ENCODE peak calls at places on chromosome 17, in four cellular contexts. One of them, this sample, is unnamed.

GRCh38 chr17:27907976-27908558 is 14.9 kb upstream of the LYRM9 start:
- DNase-seq in GM23338: no peak
- DNase-seq in mesenchymal stem cell: no peak
- DNase-seq in ovary: no peak
- DNase-seq in this sample: no peak

GRCh38 chr17:48550313-48551205 is 5.7 kb upstream of the HOXB2 start:
- DNase-seq in ovary: no peak
- DNase-seq in mesenchymal stem cell: peak
- DNase-seq in GM23338: peak
- DNase-seq in this sample: no peak

GRCh38 chr17:55305321-55306087 is 40.7 kb downstream of the HLF start:
- DNase-seq in ovary: no peak
- DNase-seq in mesenchymal stem cell: no peak
- DNase-seq in GM23338: peak
- DNase-seq in this sample: no peak

GRCh38 chr17:57783338-57783742 is 38.2 kb upstream of the CCDC182 start:
- DNase-seq in mesenchymal stem cell: peak
- DNase-seq in GM23338: peak
- DNase-seq in ovary: peak
- DNase-seq in this sample: peak

GRCh38 chr17:57723427-57724037 is 21.6 kb downstream of the CCDC182 start:
- DNase-seq in mesenchymal stem cell: no peak
- DNase-seq in ovary: no peak
- DNase-seq in GM23338: no peak
- DNase-seq in this sample: no peak

GRCh38 chr17:74115586-74115985 is 87.9 kb upstream of the RPL38 start:
- DNase-seq in GM23338: no peak
- DNase-seq in ovary: no peak
- DNase-seq in mesenchymal stem cell: no peak
- DNase-seq in this sample: no peak

GRCh38 chr17:17420035-17420434 is 56.8 kb upstream of the MED9 start:
- DNase-seq in mesenchymal stem cell: no peak
- DNase-seq in GM23338: no peak
- DNase-seq in ovary: no peak
- DNase-seq in this sample: no peak

GRCh38 chr17:59346876-59347407 is 15.5 kb downstream of the YPEL2 start:
- DNase-seq in ovary: no peak
- DNase-seq in mesenchymal stem cell: no peak
- DNase-seq in GM23338: no peak
- DNase-seq in this sample: no peak

GRCh38 chr17:27559506-27559931 is 71.5 kb upstream of the LGALS9 start:
- DNase-seq in mesenchymal stem cell: peak
- DNase-seq in ovary: peak
- DNase-seq in GM23338: no peak
- DNase-seq in this sample: peak

GRCh38 chr17:61475726-61476125 is 23.5 kb downstream of the TBX4 start:
- DNase-seq in mesenchymal stem cell: peak
- DNase-seq in GM23338: no peak
- DNase-seq in ovary: no peak
- DNase-seq in this sample: no peak

GRCh38 chr17:49967621-49968379 is 1.2 kb upstream of the DLX4 start:
- DNase-seq in mesenchymal stem cell: no peak
- DNase-seq in ovary: no peak
- DNase-seq in GM23338: no peak
- DNase-seq in this sample: no peak

GRCh38 chr17:4947411-4948165 is 742 bp downstream of the PFN1 start:
- DNase-seq in GM23338: peak
- DNase-seq in ovary: peak
- DNase-seq in mesenchymal stem cell: peak
- DNase-seq in this sample: peak

GRCh38 chr17:76276461-76277299 is 11.5 kb downstream of the UBALD2 start:
- DNase-seq in GM23338: no peak
- DNase-seq in ovary: no peak
- DNase-seq in mesenchymal stem cell: peak
- DNase-seq in this sample: no peak

GRCh38 chr17:7484067-7484963 is at the start of gene POLR2A:
- DNase-seq in GM23338: peak
- DNase-seq in mesenchymal stem cell: peak
- DNase-seq in ovary: peak
- DNase-seq in this sample: peak
- H3K27ac ChIP-seq in GM23338: peak
- H3K27ac ChIP-seq in mesenchymal stem cell: peak
- H3K27ac ChIP-seq in ovary: peak
- H3K27ac ChIP-seq in this sample: peak

GRCh38 chr17:35023538-35023937 is 40.0 kb downstream of the RFFL start:
- DNase-seq in mesenchymal stem cell: peak
- DNase-seq in ovary: no peak
- DNase-seq in GM23338: no peak
- DNase-seq in this sample: no peak
- H3K4me3 ChIP-seq in mesenchymal stem cell: no peak
- H3K4me3 ChIP-seq in ovary: no peak
- H3K4me3 ChIP-seq in GM23338: no peak
- H3K4me3 ChIP-seq in this sample: no peak

DNA sequence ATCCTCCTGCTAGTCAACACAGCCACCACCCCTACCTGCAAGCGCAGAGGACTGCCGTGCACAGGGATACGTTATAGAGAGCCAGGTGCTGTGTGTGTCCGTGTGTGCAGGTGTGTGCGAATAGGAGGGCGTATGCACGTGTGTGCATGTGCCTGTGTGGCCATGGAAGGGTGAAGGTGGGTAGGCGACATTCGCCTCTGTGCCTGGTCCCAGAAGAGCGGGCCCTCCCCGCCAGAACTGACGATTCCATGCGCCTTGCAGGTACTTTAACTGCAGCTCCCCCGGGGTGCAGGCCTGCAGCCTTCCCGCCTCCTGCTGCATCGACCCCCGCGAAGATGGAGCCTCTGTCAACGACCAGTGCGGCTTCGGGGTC is 8.7 kb downstream of the PDE6G start:
- DNase-seq in mesenchymal stem cell: no peak
- DNase-seq in ovary: no peak
- DNase-seq in GM23338: no peak
- DNase-seq in this sample: no peak
- H3K27ac ChIP-seq in mesenchymal stem cell: no peak
- H3K27ac ChIP-seq in ovary: no peak
- H3K27ac ChIP-seq in GM23338: no peak
- H3K27ac ChIP-seq in this sample: no peak

GRCh38 chr17:18920911-18921441 is 31.0 kb upstream of the SLC5A10 start:
- DNase-seq in GM23338: no peak
- DNase-seq in mesenchymal stem cell: peak
- DNase-seq in ovary: no peak
- DNase-seq in this sample: no peak

GRCh38 chr17:18921485-18921884 is 30.5 kb upstream of the SLC5A10 start:
- DNase-seq in mesenchymal stem cell: no peak
- DNase-seq in ovary: no peak
- DNase-seq in GM23338: no peak
- DNase-seq in this sample: no peak

GRCh38 chr17:18917506-18918032 is 34.4 kb upstream of the SLC5A10 start:
- DNase-seq in ovary: no peak
- DNase-seq in GM23338: no peak
- DNase-seq in mesenchymal stem cell: no peak
- DNase-seq in this sample: no peak

GRCh38 chr17:18921912-18922451 is 30.0 kb upstream of the SLC5A10 start:
- DNase-seq in ovary: peak
- DNase-seq in GM23338: no peak
- DNase-seq in mesenchymal stem cell: no peak
- DNase-seq in this sample: peak

DNA sequence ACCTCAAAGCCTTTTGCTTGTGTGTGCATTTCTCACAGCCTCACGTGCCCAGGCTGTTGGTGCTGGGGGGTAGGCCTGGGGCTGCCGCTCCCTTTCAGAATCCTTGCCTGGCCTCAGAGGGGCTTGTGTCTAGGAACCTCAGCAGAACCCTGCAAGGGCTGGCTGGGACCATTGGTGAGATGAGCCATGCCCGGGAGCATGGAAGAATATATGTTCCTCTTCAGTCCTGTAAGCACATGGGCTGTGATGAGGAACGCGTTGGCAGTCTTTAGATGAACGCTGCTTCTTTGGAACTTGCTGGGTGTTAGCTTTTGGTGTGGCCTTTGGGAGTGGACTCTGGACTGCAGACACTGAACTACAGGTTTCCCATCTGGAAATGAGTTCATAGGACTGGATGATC is 32.0 kb upstream of the SLC5A10 start:
- DNase-seq in mesenchymal stem cell: no peak
- DNase-seq in ovary: no peak
- DNase-seq in GM23338: no peak
- DNase-seq in this sample: no peak
- H3K4me3 ChIP-seq in mesenchymal stem cell: no peak
- H3K4me3 ChIP-seq in ovary: no peak
- H3K4me3 ChIP-seq in GM23338: no peak
- H3K4me3 ChIP-seq in this sample: no peak

GRCh38 chr17:29593546-29594440 is 861 bp downstream of the ANKRD13B start:
- DNase-seq in GM23338: peak
- DNase-seq in ovary: peak
- DNase-seq in mesenchymal stem cell: peak
- DNase-seq in this sample: no peak
- H3K27ac ChIP-seq in GM23338: no peak
- H3K27ac ChIP-seq in ovary: no peak
- H3K27ac ChIP-seq in mesenchymal stem cell: no peak
- H3K27ac ChIP-seq in this sample: no peak

GRCh38 chr17:64728041-64728695 is 66.1 kb upstream of the SMURF2 start:
- DNase-seq in ovary: peak
- DNase-seq in GM23338: no peak
- DNase-seq in mesenchymal stem cell: peak
- DNase-seq in this sample: no peak

GRCh38 chr17:64736804-64737492 is 74.8 kb upstream of the SMURF2 start:
- DNase-seq in ovary: no peak
- DNase-seq in GM23338: peak
- DNase-seq in mesenchymal stem cell: peak
- DNase-seq in this sample: peak

DNA sequence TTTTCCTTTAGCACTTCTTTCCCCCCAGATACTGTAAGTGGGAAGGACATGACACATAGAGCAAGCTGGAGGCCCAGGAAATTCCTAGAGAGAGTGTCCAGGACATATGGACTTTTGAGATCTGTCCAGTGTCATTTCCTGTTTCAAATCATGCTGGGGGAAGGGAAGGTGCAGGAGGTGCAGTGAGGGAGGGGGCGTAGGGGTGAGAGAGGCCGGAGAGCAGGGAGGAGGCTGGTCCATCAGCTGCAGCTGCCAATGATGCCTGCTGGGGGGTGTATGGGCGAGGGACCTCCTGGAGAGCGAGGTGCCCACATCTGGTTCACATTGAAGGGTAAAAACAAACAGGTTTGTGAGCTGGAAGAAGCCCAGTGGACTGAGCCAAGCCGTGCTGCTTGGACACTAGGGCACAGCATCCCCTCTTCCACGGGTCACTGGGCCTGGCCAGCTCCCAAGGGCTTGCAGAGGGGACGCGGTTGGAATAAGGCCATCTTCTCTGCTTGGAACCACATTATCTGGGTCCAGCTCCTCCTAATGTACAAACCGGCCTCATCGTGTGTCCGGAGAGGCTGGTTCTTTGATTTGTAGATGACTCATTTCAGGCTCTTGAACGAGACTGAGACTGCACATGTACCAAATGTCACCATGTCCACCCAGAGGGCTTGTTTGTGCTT is 70.4 kb upstream of the SMURF2 start:
- DNase-seq in mesenchymal stem cell: peak
- DNase-seq in ovary: peak
- DNase-seq in GM23338: no peak
- DNase-seq in this sample: peak
- H3K4me3 ChIP-seq in mesenchymal stem cell: peak
- H3K4me3 ChIP-seq in ovary: no peak
- H3K4me3 ChIP-seq in GM23338: no peak
- H3K4me3 ChIP-seq in this sample: no peak

GRCh38 chr17:68908045-68908444 is 47.1 kb downstream of the ABCA8 start:
- DNase-seq in GM23338: no peak
- DNase-seq in ovary: no peak
- DNase-seq in mesenchymal stem cell: no peak
- DNase-seq in this sample: no peak

GRCh38 chr17:68910789-68911431 is 44.3 kb downstream of the ABCA8 start:
- DNase-seq in ovary: no peak
- DNase-seq in mesenchymal stem cell: no peak
- DNase-seq in GM23338: no peak
- DNase-seq in this sample: no peak

GRCh38 chr17:68906638-68907037 is 48.6 kb downstream of the ABCA8 start:
- DNase-seq in ovary: no peak
- DNase-seq in mesenchymal stem cell: peak
- DNase-seq in GM23338: peak
- DNase-seq in this sample: no peak

GRCh38 chr17:68909066-68909465 is 46.1 kb downstream of the ABCA8 start:
- DNase-seq in GM23338: no peak
- DNase-seq in mesenchymal stem cell: peak
- DNase-seq in ovary: no peak
- DNase-seq in this sample: peak

DNA sequence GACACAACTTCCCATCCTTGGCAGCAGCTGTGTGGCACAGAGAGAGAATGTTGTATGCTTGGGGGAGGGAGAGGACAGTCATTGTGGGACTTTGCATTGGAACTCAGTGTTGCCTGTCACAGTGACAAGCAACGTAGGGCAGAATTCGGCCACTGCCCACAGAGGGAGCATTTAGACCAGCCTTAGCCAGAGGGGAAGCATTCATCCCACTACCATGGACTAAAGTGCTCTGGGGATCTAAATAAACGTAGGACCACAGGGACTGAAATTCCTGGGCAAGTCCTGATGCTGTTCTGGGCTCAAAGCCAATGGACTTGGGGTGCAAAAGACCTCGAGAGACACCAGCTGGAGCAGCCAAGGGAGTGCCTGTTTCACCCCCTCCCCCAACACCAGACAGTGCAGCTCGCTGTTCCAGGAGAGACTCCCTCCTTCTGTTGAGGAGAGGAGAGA is 44.9 kb downstream of the ABCA8 start:
- DNase-seq in GM23338: peak
- DNase-seq in ovary: peak
- DNase-seq in mesenchymal stem cell: peak
- DNase-seq in this sample: peak
- H3K27ac ChIP-seq in GM23338: no peak
- H3K27ac ChIP-seq in ovary: peak
- H3K27ac ChIP-seq in mesenchymal stem cell: peak
- H3K27ac ChIP-seq in this sample: no peak

GRCh38 chr17:29084476-29085148 is 41.7 kb downstream of the PIPOX start:
- DNase-seq in ovary: no peak
- DNase-seq in mesenchymal stem cell: peak
- DNase-seq in GM23338: peak
- DNase-seq in this sample: no peak
- H3K4me3 ChIP-seq in ovary: no peak
- H3K4me3 ChIP-seq in mesenchymal stem cell: no peak
- H3K4me3 ChIP-seq in GM23338: no peak
- H3K4me3 ChIP-seq in this sample: no peak

GRCh38 chr17:21357696-21358095 is 18.5 kb upstream of the KCNJ12 start:
- DNase-seq in GM23338: no peak
- DNase-seq in mesenchymal stem cell: no peak
- DNase-seq in ovary: no peak
- DNase-seq in this sample: no peak

GRCh38 chr17:21360048-21360447 is 16.1 kb upstream of the KCNJ12 start:
- DNase-seq in GM23338: peak
- DNase-seq in mesenchymal stem cell: no peak
- DNase-seq in ovary: no peak
- DNase-seq in this sample: no peak

GRCh38 chr17:21359483-21359840 is 16.7 kb upstream of the KCNJ12 start:
- DNase-seq in mesenchymal stem cell: no peak
- DNase-seq in GM23338: no peak
- DNase-seq in ovary: no peak
- DNase-seq in this sample: no peak

GRCh38 chr17:21358185-21358584 is 18.0 kb upstream of the KCNJ12 start:
- DNase-seq in mesenchymal stem cell: no peak
- DNase-seq in GM23338: no peak
- DNase-seq in ovary: no peak
- DNase-seq in this sample: no peak

GRCh38 chr17:21358682-21359482 is 17.3 kb upstream of the KCNJ12 start:
- DNase-seq in ovary: no peak
- DNase-seq in mesenchymal stem cell: no peak
- DNase-seq in GM23338: no peak
- DNase-seq in this sample: no peak
- H3K27ac ChIP-seq in ovary: no peak
- H3K27ac ChIP-seq in mesenchymal stem cell: no peak
- H3K27ac ChIP-seq in GM23338: no peak
- H3K27ac ChIP-seq in this sample: no peak